ENCODE peak calls at places on chromosome 11, in seven cellular contexts. D is esophagus muscularis mucosa, V is spleen, M is HCT116, Z is body of pancreas, Y is heart right ventricle, G is fibroblast of mammary gland. P is an unnamed sample.

GRCh38 chr11:71213696-71214552 is 38.5 kb downstream of the SHANK2 start:
- DNase-seq in D (no peak), V (peak), M (no peak), Z (no peak), Y (no peak), G (no peak), P (no peak)

GRCh38 chr11:107951105-107951504 is 22.9 kb downstream of the RAB39A start:
- DNase-seq in D (no peak), V (no peak), M (no peak), Z (no peak), Y (no peak), G (no peak), P (no peak)

GRCh38 chr11:15602042-15602441 is 487.3 kb downstream of the INSC start:
- DNase-seq in D (no peak), V (no peak), M (no peak), Z (no peak), Y (no peak), G (no peak), P (no peak)

GRCh38 chr11:40029406-40029805 is 1430.0 kb downstream of the LRRC4C start:
- DNase-seq in D (no peak), V (no peak), M (no peak), Z (peak), Y (no peak), G (no peak), P (no peak)

GRCh38 chr11:6628526-6628925 is 9.3 kb upstream of the TPP1 start:
- DNase-seq in D (no peak), V (peak), M (no peak), Z (no peak), Y (no peak), G (no peak), P (no peak)

GRCh38 chr11:68312117-68312779 is at the start of gene LRP5:
- DNase-seq in D (no peak), V (no peak), M (no peak), Z (peak), Y (no peak), G (no peak), P (peak)

GRCh38 chr11:725624-726202 is 19.7 kb downstream of the EPS8L2 start:
- DNase-seq in D (no peak), V (peak), M (no peak), Z (peak), Y (no peak), G (no peak), P (no peak)

GRCh38 chr11:31059529-31059928 is 310.0 kb downstream of the DCDC1 start:
- DNase-seq in D (no peak), V (no peak), M (no peak), Z (no peak), Y (no peak), G (no peak), P (no peak)

GRCh38 chr11:63961608-63962412 is 12.6 kb upstream of the COX8A start:
- DNase-seq in D (no peak), V (no peak), M (no peak), Z (peak), Y (no peak), G (peak), P (no peak)

GRCh38 chr11:133991101-133991500 is 34.3 kb upstream of the IGSF9B start:
- DNase-seq in D (no peak), V (no peak), M (no peak), Z (no peak), Y (no peak), G (no peak), P (no peak)

GRCh38 chr11:14642873-14643696 is 519 bp upstream of the PDE3B start:
- DNase-seq in D (no peak), V (peak), M (no peak), Z (no peak), Y (no peak), G (no peak), P (peak)

GRCh38 chr11:73330569-73331093 is 22.6 kb downstream of the ARHGEF17 start:
- DNase-seq in D (no peak), V (no peak), M (no peak), Z (no peak), Y (no peak), G (peak), P (no peak)

GRCh38 chr11:28983780-28984179 is 875.6 kb downstream of the METTL15 start:
- DNase-seq in D (no peak), V (no peak), M (no peak), Z (peak), Y (no peak), G (no peak), P (no peak)

GRCh38 chr11:131841925-131842635 is 471.7 kb downstream of the NTM start:
- DNase-seq in D (no peak), V (no peak), M (no peak), Z (no peak), Y (no peak), G (no peak), P (no peak)

GRCh38 chr11:60871378-60872061 is 4.2 kb downstream of the ZP1 start:
- DNase-seq in D (no peak), V (peak), M (no peak), Z (no peak), Y (peak), G (peak), P (no peak)

GRCh38 chr11:3037041-3037944 is 19.9 kb downstream of the CARS1 start:
- DNase-seq in D (peak), V (peak), M (peak), Z (peak), Y (peak), G (peak), P (peak)

GRCh38 chr11:71286701-71287643 is 34.6 kb upstream of the SHANK2 start:
- DNase-seq in D (no peak), V (no peak), M (no peak), Z (peak), Y (no peak), G (peak), P (no peak)

GRCh38 chr11:44777537-44778199 is 50.9 kb downstream of the TSPAN18 start:
- DNase-seq in D (no peak), V (peak), M (no peak), Z (no peak), Y (no peak), G (no peak), P (no peak)

GRCh38 chr11:134146598-134146997 is 77.2 kb downstream of the NCAPD3 start:
- DNase-seq in D (no peak), V (no peak), M (no peak), Z (no peak), Y (no peak), G (no peak), P (no peak)

GRCh38 chr11:132409591-132410375 is 1039.4 kb downstream of the NTM start:
- DNase-seq in D (no peak), V (no peak), M (no peak), Z (no peak), Y (no peak), G (no peak), P (no peak)

GRCh38 chr11:3950996-3951662 is 95.7 kb downstream of the STIM1 start:
- DNase-seq in D (no peak), V (no peak), M (no peak), Z (no peak), Y (no peak), G (peak), P (no peak)

GRCh38 chr11:126716456-126717083 is 284.0 kb downstream of the KIRREL3 start:
- DNase-seq in D (no peak), V (no peak), M (peak), Z (peak), Y (no peak), G (peak), P (peak)

GRCh38 chr11:96228472-96228871 is 114.5 kb downstream of the MAML2 start:
- DNase-seq in D (no peak), V (no peak), M (peak), Z (peak), Y (peak), G (peak), P (no peak)

GRCh38 chr11:79932612-79933011 is 491.8 kb upstream of the TENM4 start:
- DNase-seq in D (no peak), V (no peak), M (no peak), Z (no peak), Y (no peak), G (no peak), P (no peak)

GRCh38 chr11:12247543-12248287 is 129.7 kb upstream of the PARVA start:
- DNase-seq in D (no peak), V (no peak), M (no peak), Z (no peak), Y (no peak), G (no peak), P (no peak)

GRCh38 chr11:128409476-128409875 is 177.9 kb downstream of the ETS1 start:
- DNase-seq in D (peak), V (no peak), M (no peak), Z (no peak), Y (no peak), G (peak), P (no peak)

GRCh38 chr11:122159173-122159701 is 43.2 kb upstream of the BLID start:
- DNase-seq in D (no peak), V (no peak), M (no peak), Z (no peak), Y (no peak), G (peak), P (no peak)

GRCh38 chr11:70203749-70204465 is 811 bp downstream of the FADD start:
- DNase-seq in D (no peak), V (peak), M (peak), Z (peak), Y (no peak), G (peak), P (peak)

GRCh38 chr11:70736461-70736860 is 338.1 kb downstream of the CTTN start:
- DNase-seq in D (no peak), V (no peak), M (no peak), Z (no peak), Y (no peak), G (no peak), P (no peak)

GRCh38 chr11:2268911-2269600 is 1.3 kb downstream of the ASCL2 start:
- DNase-seq in D (peak), V (peak), M (no peak), Z (peak), Y (peak), G (peak), P (no peak)

GRCh38 chr11:102147031-102147430 is 36.8 kb downstream of the YAP1 start:
- DNase-seq in D (no peak), V (no peak), M (no peak), Z (no peak), Y (no peak), G (no peak), P (no peak)

GRCh38 chr11:460331-461199 is 10.5 kb downstream of the PTDSS2 start:
- DNase-seq in D (no peak), V (peak), M (no peak), Z (no peak), Y (peak), G (no peak), P (no peak)

GRCh38 chr11:3157381-3158130 is 7.6 kb downstream of the OSBPL5 start:
- DNase-seq in D (no peak), V (peak), M (no peak), Z (no peak), Y (peak), G (peak), P (no peak)

GRCh38 chr11:26599421-26599820 is 27.4 kb upstream of the MUC15 start:
- DNase-seq in D (no peak), V (no peak), M (no peak), Z (no peak), Y (no peak), G (peak), P (no peak)

GRCh38 chr11:127620660-127621059 is 620.1 kb upstream of the KIRREL3 start:
- DNase-seq in D (no peak), V (no peak), M (no peak), Z (no peak), Y (no peak), G (no peak), P (no peak)

GRCh38 chr11:1478011-1478410 is 8.6 kb downstream of the MOB2 start:
- DNase-seq in D (no peak), V (peak), M (no peak), Z (peak), Y (peak), G (no peak), P (no peak)

GRCh38 chr11:20451568-20451967 is 64.1 kb downstream of the PRMT3 start:
- DNase-seq in D (no peak), V (no peak), M (no peak), Z (no peak), Y (no peak), G (peak), P (no peak)

GRCh38 chr11:16815047-16815767 is 76.8 kb downstream of the C11orf58 start:
- DNase-seq in D (no peak), V (peak), M (no peak), Z (peak), Y (peak), G (peak), P (no peak)

DNA sequence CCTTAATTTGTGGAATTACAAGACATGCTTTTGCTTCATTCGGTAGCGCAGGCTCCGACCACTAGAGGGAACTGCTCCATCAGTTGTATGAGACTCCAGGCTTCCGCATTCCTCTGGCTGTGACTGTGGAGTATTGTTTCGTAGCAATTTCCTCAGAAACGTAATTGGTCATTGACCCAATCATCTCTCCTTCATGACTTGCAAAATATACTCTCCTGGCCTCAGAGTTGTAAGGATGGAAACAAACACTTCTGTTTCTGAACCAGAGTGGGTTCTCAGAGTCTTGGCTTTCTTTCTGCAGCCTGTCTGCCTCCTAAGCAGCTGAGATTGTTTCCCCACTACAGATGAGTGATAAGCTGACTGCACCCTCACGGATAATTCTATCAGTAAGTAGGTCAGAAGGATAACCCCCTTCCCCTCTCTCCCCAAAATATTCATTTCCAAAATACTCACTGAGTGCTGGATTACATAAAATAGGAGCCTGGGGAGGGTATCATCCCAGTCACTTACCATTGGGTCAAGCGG is 146.8 kb upstream of the ZC3H12C start:
- DNase-seq in D (peak), V (peak), M (peak), Z (peak), Y (peak), G (peak), P (peak)
- H3K4me3 ChIP-seq in D (peak), V (no peak), M (peak), Z (no peak), Y (peak), G (peak), P (peak)

DNA sequence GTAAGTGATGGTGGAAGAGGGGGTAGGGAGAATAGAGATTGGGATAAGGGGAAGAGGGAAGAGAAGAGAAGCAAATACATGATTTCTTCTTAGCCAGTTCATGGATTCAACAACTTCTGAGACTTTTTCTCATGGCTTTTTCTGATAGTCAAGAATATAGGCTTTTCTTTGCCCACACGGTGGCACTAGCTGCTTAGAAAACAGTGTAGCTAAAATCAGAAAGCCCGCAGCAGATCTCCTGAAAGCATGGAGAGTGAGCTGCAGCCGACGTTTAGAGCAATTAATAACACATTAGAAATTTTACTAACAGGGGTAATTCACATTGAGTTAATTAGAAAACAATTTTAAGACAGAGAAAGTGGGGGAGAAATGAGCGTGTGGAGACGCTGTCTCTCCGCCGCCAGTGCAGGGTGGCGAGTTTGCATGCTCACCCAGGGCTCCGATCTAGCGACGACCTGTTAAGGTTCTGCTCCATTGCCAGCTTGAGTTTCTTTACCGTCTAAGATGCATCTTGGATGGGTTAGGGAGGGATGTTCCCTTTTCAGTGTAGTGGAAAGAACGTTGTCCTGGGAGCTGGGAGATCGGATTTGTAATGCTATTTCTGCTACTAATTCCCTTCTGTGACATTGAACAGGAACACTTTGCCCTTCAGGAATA is 3.3 kb upstream of the RAG1 start:
- DNase-seq in D (no peak), V (no peak), M (peak), Z (peak), Y (no peak), G (peak), P (peak)
- TF ChIP-seq CTCF in D (peak), V (peak), M (peak), Z (peak), Y (peak), G (peak), P (peak)

GRCh38 chr11:86949995-86950993 is 4.9 kb downstream of the FZD4 start:
- DNase-seq in D (no peak), V (no peak), M (no peak), Z (no peak), Y (no peak), G (no peak), P (no peak)

GRCh38 chr11:86954288-86955110 is 696 bp downstream of the FZD4 start:
- DNase-seq in D (no peak), V (no peak), M (no peak), Z (peak), Y (peak), G (no peak), P (peak)

GRCh38 chr11:86952933-86953637 is 2.1 kb downstream of the FZD4 start:
- DNase-seq in D (no peak), V (no peak), M (no peak), Z (no peak), Y (no peak), G (peak), P (no peak)

GRCh38 chr11:86952221-86952875 is 2.8 kb downstream of the FZD4 start:
- DNase-seq in D (no peak), V (no peak), M (no peak), Z (no peak), Y (no peak), G (no peak), P (no peak)

GRCh38 chr11:86951706-86952105 is 3.5 kb downstream of the FZD4 start:
- DNase-seq in D (no peak), V (no peak), M (no peak), Z (no peak), Y (no peak), G (no peak), P (no peak)
- H3K4me3 ChIP-seq in D (peak), V (no peak), M (no peak), Z (no peak), Y (peak), G (no peak), P (no peak)

GRCh38 chr11:66068154-66068821 is 1.8 kb upstream of the PACS1 start:
- DNase-seq in D (no peak), V (peak), M (peak), Z (peak), Y (peak), G (peak), P (peak)
- TF ChIP-seq CTCF in D (peak), V (peak), M (peak), Z (peak), Y (peak), G (peak), P (peak)

GRCh38 chr11:75650167-75650723 is 18.6 kb downstream of the MAP6 start:
- DNase-seq in D (peak), V (no peak), M (no peak), Z (no peak), Y (no peak), G (no peak), P (no peak)
- H3K4me3 ChIP-seq in D (no peak), V (no peak), M (no peak), Z (no peak), Y (no peak), G (no peak), P (no peak)

DNA sequence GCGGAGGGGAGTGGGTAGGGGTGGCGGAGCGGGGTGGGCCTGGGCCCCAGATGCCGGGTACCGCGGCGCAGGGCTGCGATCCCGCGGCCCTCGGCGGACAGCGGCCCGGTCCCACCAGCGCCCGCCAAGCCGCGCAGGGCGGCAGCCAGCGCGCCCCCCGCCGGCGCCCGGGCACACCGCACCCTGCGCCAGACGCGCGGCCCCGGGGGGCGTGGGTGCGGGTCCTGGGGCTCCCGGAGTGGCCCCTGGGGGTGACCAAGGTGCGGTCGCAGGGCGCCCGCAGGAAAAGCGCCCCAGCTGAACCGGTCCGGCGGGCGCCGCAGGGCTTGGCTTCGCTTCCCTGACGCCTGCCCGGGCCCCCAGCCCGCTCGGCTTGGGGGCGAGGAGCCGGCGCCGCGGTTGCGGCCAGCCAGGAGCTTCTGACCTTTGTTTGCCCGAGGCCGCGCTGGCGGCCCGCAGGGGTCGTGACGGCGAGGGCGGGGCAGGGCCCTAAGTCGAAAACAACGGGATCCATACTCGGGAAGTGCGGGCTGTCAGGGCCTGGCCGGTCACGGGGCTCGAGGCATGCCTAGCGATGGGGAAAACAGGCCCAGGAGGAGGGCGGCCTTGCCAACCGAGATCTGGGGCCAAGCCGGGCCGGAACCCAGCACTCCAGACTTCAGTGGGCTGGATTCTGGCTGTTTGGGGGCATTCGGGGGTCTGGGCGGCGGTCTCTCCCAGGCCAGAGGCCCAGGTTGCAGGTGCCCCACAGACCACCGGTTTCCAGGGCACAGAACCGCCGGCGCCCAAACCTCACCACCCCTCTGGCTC is 581 bp upstream of the AP5B1 start:
- DNase-seq in D (no peak), V (peak), M (no peak), Z (peak), Y (no peak), G (no peak), P (no peak)
- TF ChIP-seq CTCF in D (no peak), V (peak), M (no peak), Z (peak), Y (no peak), G (no peak), P (peak)

GRCh38 chr11:45935349-45936064 is 13.1 kb downstream of the LARGE2 start:
- DNase-seq in D (peak), V (peak), M (no peak), Z (no peak), Y (no peak), G (no peak), P (no peak)

GRCh38 chr11:45939836-45940235 is 17.4 kb downstream of the LARGE2 start:
- DNase-seq in D (peak), V (no peak), M (no peak), Z (no peak), Y (no peak), G (peak), P (no peak)

GRCh38 chr11:45934580-45935318 is 12.3 kb downstream of the LARGE2 start:
- DNase-seq in D (peak), V (no peak), M (no peak), Z (peak), Y (no peak), G (no peak), P (no peak)

GRCh38 chr11:45936655-45937054 is 14.2 kb downstream of the LARGE2 start:
- DNase-seq in D (peak), V (no peak), M (no peak), Z (no peak), Y (no peak), G (no peak), P (no peak)

GRCh38 chr11:45937916-45938315 is 15.5 kb downstream of the LARGE2 start:
- DNase-seq in D (peak), V (no peak), M (no peak), Z (no peak), Y (no peak), G (no peak), P (no peak)
- H3K4me3 ChIP-seq in D (no peak), V (no peak), M (no peak), Z (no peak), Y (no peak), G (no peak), P (no peak)

P was measured in GM12865.